ENCODE peak calls at places on chromosomes 16 and 17, in seven cellular contexts. E is lower lobe of right lung, Q is suprapubic skin, G is ascending aorta, N is endodermal cell, B is A673, D is cardiac muscle cell. I is an unnamed sample. For H3K9me3 and H3K4me1, the result is how much of the 10 kb centered on the place peaks cover.

GRCh38 chr17:8953152-8953885 is 12.2 kb downstream of the PIK3R5 start:
- DNase-seq in E (no peak), Q (no peak), G (no peak), N (no peak), B (no peak), D (no peak), I (no peak)

GRCh38 chr16:87984868-87985267 is 33.6 kb downstream of the BANP start:
- DNase-seq in E (no peak), Q (no peak), G (peak), N (no peak), B (no peak), D (no peak), I (no peak)

GRCh38 chr17:33871720-33872535 is 383.2 kb upstream of the CCL2 start:
- DNase-seq in E (no peak), Q (no peak), G (no peak), N (peak), B (no peak), D (no peak), I (peak)

GRCh38 chr16:970766-971581 is at the start of gene LMF1:
- DNase-seq in E (peak), Q (peak), G (peak), N (peak), B (peak), D (peak), I (peak)

GRCh38 chr16:71917900-71918299 is 22.6 kb downstream of the IST1 start:
- DNase-seq in E (no peak), Q (no peak), G (no peak), N (no peak), B (no peak), D (no peak), I (no peak)

GRCh38 chr17:59627770-59628171 is 8.1 kb downstream of the CLTC start:
- DNase-seq in E (no peak), Q (no peak), G (no peak), N (no peak), B (no peak), D (no peak), I (no peak)

GRCh38 chr16:25011891-25012499 is 3.2 kb downstream of the ARHGAP17 start:
- DNase-seq in E (no peak), Q (peak), G (no peak), N (no peak), B (no peak), D (no peak), I (no peak)

GRCh38 chr17:83034525-83034924 is 44.9 kb upstream of the METRNL start:
- DNase-seq in E (no peak), Q (no peak), G (no peak), N (peak), B (no peak), D (no peak), I (no peak)

GRCh38 chr17:77365584-77366186 is 224.9 kb downstream of the SEC14L1 start:
- DNase-seq in E (no peak), Q (no peak), G (peak), N (peak), B (peak), D (no peak), I (no peak)

GRCh38 chr17:39863918-39864746 is at the start of gene IKZF3:
- DNase-seq in E (peak), Q (no peak), G (peak), N (peak), B (peak), D (peak), I (no peak)

GRCh38 chr17:59470624-59471297 is 94.6 kb upstream of the DHX40 start:
- DNase-seq in E (no peak), Q (no peak), G (no peak), N (peak), B (no peak), D (no peak), I (no peak)

GRCh38 chr16:9612267-9612666 is 520.8 kb downstream of the HAPSTR1 start:
- DNase-seq in E (no peak), Q (no peak), G (no peak), N (peak), B (peak), D (no peak), I (no peak)

GRCh38 chr17:76797441-76797840 is 59.5 kb downstream of the MFSD11 start:
- DNase-seq in E (no peak), Q (no peak), G (no peak), N (peak), B (no peak), D (no peak), I (no peak)

GRCh38 chr17:38428643-38429371 is 543 bp downstream of the ARHGAP23 start:
- DNase-seq in E (peak), Q (no peak), G (peak), N (peak), B (no peak), D (no peak), I (no peak)

GRCh38 chr16:11916524-11917285 is 949 bp upstream of the GSPT1 start:
- DNase-seq in E (no peak), Q (no peak), G (peak), N (peak), B (peak), D (no peak), I (peak)

GRCh38 chr16:71373073-71373472 is 14.6 kb downstream of the CALB2 start:
- DNase-seq in E (no peak), Q (no peak), G (no peak), N (no peak), B (no peak), D (no peak), I (no peak)

GRCh38 chr16:57190136-57190535 is 4.0 kb downstream of the RSPRY1 start:
- DNase-seq in E (no peak), Q (no peak), G (no peak), N (no peak), B (no peak), D (no peak), I (no peak)

GRCh38 chr16:83606486-83607030 is 201.2 kb upstream of the HSBP1 start:
- DNase-seq in E (no peak), Q (no peak), G (no peak), N (peak), B (no peak), D (no peak), I (no peak)

GRCh38 chr16:80347900-80348299 is 192.9 kb upstream of the DYNLRB2 start:
- DNase-seq in E (no peak), Q (no peak), G (no peak), N (peak), B (no peak), D (no peak), I (no peak)

GRCh38 chr16:52603015-52603414 is 56.1 kb upstream of the TOX3 start:
- DNase-seq in E (no peak), Q (no peak), G (no peak), N (no peak), B (no peak), D (no peak), I (no peak)

GRCh38 chr16:35862242-35862641 is 2402.8 kb downstream of the TP53TG3F start:
- DNase-seq in E (no peak), Q (no peak), G (no peak), N (no peak), B (no peak), D (no peak), I (no peak)
- H3K9me3 ChIP-seq in E (under half), Q (under half), G (under half), N (half or more), B (under half), D (under half), I (under half)

GRCh38 chr17:16439303-16439791 is 24.0 kb downstream of the TRPV2 start:
- DNase-seq in E (no peak), Q (no peak), G (no peak), N (no peak), B (no peak), D (peak), I (no peak)
- H3K4me3 ChIP-seq in E (peak), Q (peak), G (peak), N (peak), B (peak), D (peak), I (peak)

DNA sequence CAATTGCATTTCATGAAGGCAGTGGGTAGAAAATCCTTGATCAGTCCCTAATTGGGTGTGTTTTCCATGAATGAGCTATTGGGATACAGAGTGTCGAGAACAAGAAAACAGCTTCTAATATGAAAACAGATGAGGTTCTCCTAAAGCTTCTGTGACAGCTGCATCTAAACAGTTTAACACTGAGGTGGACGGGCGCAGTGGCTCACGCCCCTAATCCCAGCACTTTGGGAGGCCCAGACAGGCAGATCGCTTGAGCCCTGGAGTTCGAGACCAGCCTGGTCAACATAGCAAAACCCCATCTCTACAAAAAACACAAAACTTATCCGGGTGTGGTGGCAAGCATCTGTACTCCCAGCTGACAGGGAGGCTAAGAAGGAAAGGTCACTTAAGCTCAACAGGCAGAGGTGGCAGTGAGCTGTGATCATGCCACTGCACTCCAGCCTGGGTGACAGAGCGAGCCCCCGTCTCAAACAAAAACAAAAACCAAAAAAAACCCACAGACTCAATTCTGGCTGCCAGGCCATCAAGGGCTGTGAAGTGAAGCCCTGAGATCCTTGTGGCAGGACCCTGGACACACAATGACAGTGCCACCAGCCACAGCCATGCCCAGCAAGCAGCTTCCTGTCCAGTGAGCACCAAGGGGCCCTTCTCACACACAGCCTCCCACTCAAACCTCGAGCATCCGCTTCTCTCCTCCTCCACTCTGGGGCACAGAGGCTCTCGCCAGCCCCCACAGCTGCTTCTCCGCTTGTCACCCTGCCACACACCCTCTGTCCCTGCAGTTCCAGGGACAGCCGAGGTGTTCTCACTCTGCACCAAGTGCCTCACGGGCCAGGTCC is 44.0 kb downstream of the ANKRD11 start:
- DNase-seq in E (no peak), Q (no peak), G (no peak), N (no peak), B (no peak), D (peak), I (no peak)
- H3K4me1 ChIP-seq in E (half or more), Q (half or more), G (half or more), N (under half), B (half or more), D (half or more), I (half or more)

DNA sequence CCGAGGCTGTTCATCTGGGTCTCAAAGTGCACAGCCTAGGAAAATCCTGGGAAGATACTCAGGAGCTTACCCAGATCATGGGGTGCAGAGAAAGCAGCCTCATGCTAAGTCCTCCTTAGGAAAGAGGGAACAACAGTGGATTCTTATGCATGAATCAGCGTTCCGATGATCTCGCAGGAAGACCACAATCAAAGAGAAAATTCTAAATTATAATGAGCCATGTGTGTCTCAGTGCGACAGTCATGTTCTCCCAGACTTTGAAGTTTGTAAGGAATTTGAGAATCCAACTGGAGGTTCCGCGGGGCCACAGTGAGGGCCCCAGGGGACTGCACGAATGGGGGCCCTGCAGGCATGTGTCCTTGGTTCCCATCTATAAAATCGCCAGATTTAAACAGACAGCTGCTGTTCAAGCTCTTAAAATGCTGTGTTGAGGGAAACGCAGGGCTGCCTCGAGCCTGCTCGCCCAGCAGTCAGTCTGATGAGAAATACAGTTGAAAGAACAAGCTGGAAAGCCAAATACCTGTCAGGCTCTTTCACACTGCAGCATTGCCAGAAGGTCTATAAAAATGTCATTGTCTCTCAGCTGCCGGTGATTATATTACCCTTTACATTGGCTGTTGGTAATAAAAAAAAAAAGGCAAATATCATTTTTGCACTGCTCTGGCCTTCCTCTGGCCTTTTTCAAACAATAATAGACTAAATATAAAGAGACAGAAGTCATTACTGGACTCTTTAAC is 152.1 kb downstream of the PMP22 start:
- DNase-seq in E (no peak), Q (no peak), G (no peak), N (peak), B (no peak), D (no peak), I (no peak)
- H3K9me3 ChIP-seq in E (under half), Q (under half), G (under half), N (under half), B (under half), D (under half), I (under half)

GRCh38 chr16:29901607-29901945 is 1.3 kb downstream of the ASPHD1 start:
- DNase-seq in E (no peak), Q (no peak), G (no peak), N (no peak), B (no peak), D (no peak), I (no peak)
- H3K4me3 ChIP-seq in E (no peak), Q (no peak), G (no peak), N (no peak), B (no peak), D (no peak), I (peak)

GRCh38 chr16:4329354-4329775 is 13.5 kb downstream of the GLIS2 start:
- DNase-seq in E (no peak), Q (no peak), G (no peak), N (no peak), B (no peak), D (no peak), I (no peak)

GRCh38 chr16:4332623-4333307 is 16.9 kb downstream of the GLIS2 start:
- DNase-seq in E (no peak), Q (no peak), G (no peak), N (no peak), B (no peak), D (no peak), I (no peak)

GRCh38 chr16:4332083-4332482 is 16.2 kb downstream of the GLIS2 start:
- DNase-seq in E (no peak), Q (no peak), G (no peak), N (no peak), B (no peak), D (no peak), I (no peak)

GRCh38 chr16:4328580-4329353 is 12.9 kb downstream of the GLIS2 start:
- DNase-seq in E (no peak), Q (no peak), G (no peak), N (no peak), B (no peak), D (peak), I (no peak)

DNA sequence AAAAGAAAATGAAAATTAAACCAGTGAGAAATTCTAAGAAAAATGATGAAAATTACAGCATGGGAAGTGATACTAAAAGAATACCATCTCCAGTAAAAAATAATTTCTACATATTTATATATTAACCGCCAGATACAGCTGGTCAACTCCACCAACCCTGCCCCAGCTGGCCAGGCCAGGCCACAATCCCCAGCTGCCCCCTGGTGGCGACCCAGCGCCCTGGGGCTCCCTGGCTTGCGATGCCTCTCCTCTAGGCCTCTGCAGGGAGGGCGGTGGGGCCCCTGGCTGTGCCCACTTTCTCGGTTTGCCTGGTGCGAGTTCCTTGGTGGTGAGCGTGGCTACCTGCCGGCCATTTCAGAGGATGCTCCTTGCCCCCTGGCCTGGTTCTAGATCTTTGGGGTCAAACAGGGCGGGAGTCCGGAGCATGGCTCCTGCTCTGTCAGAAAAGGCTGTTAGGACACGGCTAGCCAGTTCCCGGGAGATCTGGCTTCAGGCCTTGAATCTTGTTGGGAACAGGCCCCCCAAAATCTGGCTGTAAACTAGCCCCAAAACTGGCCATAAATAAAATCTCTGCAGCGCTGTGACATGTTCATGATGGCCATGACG is 14.5 kb downstream of the GLIS2 start:
- DNase-seq in E (peak), Q (peak), G (peak), N (peak), B (no peak), D (peak), I (no peak)
- H3K4me1 ChIP-seq in E (under half), Q (under half), G (under half), N (under half), B (under half), D (under half), I (under half)